ENCODE peak calls at places on chromosomes 2 and 18, in five cellular contexts. One of them, this sample, is unnamed.
A peak's percentile ranks its signal among the peaks of the same experiment; 100 is the strongest.

GRCh38 chr18:36327352-36328316 is 30.1 kb downstream of the FHOD3 start:
- DNase-seq in stimulated activated CD8-positive, alpha-beta memory T cell treated with anti-CD3 and anti-CD28 coated beads, Interleukin-2, amount 100 ng/mL, for 1 hour: no peak
- DNase-seq in GOT3: no peak
- DNase-seq in GM20000: no peak
- DNase-seq in astrocyte of the spinal cord: no peak
- DNase-seq in this sample: no peak

GRCh38 chr18:77131652-77132368 is 773 bp downstream of the MBP start:
- DNase-seq in astrocyte of the spinal cord: no peak
- DNase-seq in GM20000: peak; percentile 85
- DNase-seq in GOT3: no peak
- DNase-seq in stimulated activated CD8-positive, alpha-beta memory T cell treated with anti-CD3 and anti-CD28 coated beads, Interleukin-2, amount 100 ng/mL, for 1 hour: no peak
- DNase-seq in this sample: no peak

GRCh38 chr2:43943809-43944452 is 51.9 kb downstream of the LRPPRC start:
- DNase-seq in astrocyte of the spinal cord: no peak
- DNase-seq in stimulated activated CD8-positive, alpha-beta memory T cell treated with anti-CD3 and anti-CD28 coated beads, Interleukin-2, amount 100 ng/mL, for 1 hour: no peak
- DNase-seq in GOT3: no peak
- DNase-seq in GM20000: no peak
- DNase-seq in this sample: no peak

GRCh38 chr2:202237787-202238233 is 587 bp downstream of the SUMO1 start:
- DNase-seq in GM20000: peak; percentile 55
- DNase-seq in astrocyte of the spinal cord: peak; percentile 40
- DNase-seq in stimulated activated CD8-positive, alpha-beta memory T cell treated with anti-CD3 and anti-CD28 coated beads, Interleukin-2, amount 100 ng/mL, for 1 hour: no peak
- DNase-seq in GOT3: peak; percentile 4
- DNase-seq in this sample: peak; percentile 46

GRCh38 chr2:75064691-75065396 is 106.4 kb downstream of the POLE4 start:
- DNase-seq in GM20000: peak; percentile 59
- DNase-seq in GOT3: no peak
- DNase-seq in astrocyte of the spinal cord: peak; percentile 63
- DNase-seq in stimulated activated CD8-positive, alpha-beta memory T cell treated with anti-CD3 and anti-CD28 coated beads, Interleukin-2, amount 100 ng/mL, for 1 hour: peak; percentile 11
- DNase-seq in this sample: peak; percentile 53

GRCh38 chr2:59176737-59177136 is 935.6 kb upstream of the FANCL start:
- DNase-seq in GOT3: no peak
- DNase-seq in astrocyte of the spinal cord: no peak
- DNase-seq in GM20000: no peak
- DNase-seq in stimulated activated CD8-positive, alpha-beta memory T cell treated with anti-CD3 and anti-CD28 coated beads, Interleukin-2, amount 100 ng/mL, for 1 hour: no peak
- DNase-seq in this sample: peak; percentile 6

GRCh38 chr2:136572335-136572734 is 193.0 kb upstream of the THSD7B start:
- DNase-seq in stimulated activated CD8-positive, alpha-beta memory T cell treated with anti-CD3 and anti-CD28 coated beads, Interleukin-2, amount 100 ng/mL, for 1 hour: no peak
- DNase-seq in astrocyte of the spinal cord: no peak
- DNase-seq in GM20000: no peak
- DNase-seq in GOT3: no peak
- DNase-seq in this sample: no peak

GRCh38 chr2:72325592-72326422 is 178.1 kb upstream of the CYP26B1 start:
- DNase-seq in GOT3: no peak
- DNase-seq in stimulated activated CD8-positive, alpha-beta memory T cell treated with anti-CD3 and anti-CD28 coated beads, Interleukin-2, amount 100 ng/mL, for 1 hour: no peak
- DNase-seq in GM20000: peak; percentile 14
- DNase-seq in astrocyte of the spinal cord: no peak
- DNase-seq in this sample: peak; percentile 13

GRCh38 chr2:237693281-237694039 is 66.1 kb downstream of the LRRFIP1 start:
- DNase-seq in astrocyte of the spinal cord: no peak
- DNase-seq in stimulated activated CD8-positive, alpha-beta memory T cell treated with anti-CD3 and anti-CD28 coated beads, Interleukin-2, amount 100 ng/mL, for 1 hour: no peak
- DNase-seq in GM20000: no peak
- DNase-seq in GOT3: no peak
- DNase-seq in this sample: no peak